ENCODE peak calls at places on chromosomes 6 and 20, in six cellular contexts. H is heart right ventricle, T is anterior cingulate cortex, M is DMS 273 treated with DMSO at 0.1 percent for 48 hours, I is skeletal muscle cell, L is colonic mucosa. Q is an unnamed sample.

GRCh38 chr20:38129248-38129865 is 35.7 kb downstream of the TGM2 start:
- DNase-seq in I (no peak), T (no peak), M (no peak), L (no peak), H (no peak), Q (no peak)

GRCh38 chr20:51193066-51193772 is 170.3 kb upstream of the KCNG1 start:
- DNase-seq in M (no peak), T (no peak), L (no peak), H (no peak), I (peak; percentile 19), Q (no peak)

GRCh38 chr6:39339557-39340555 is 17.4 kb upstream of the KCNK16 start:
- DNase-seq in M (no peak), H (no peak), L (no peak), I (no peak), T (no peak), Q (no peak)

GRCh38 chr20:63265891-63266515 is 6.6 kb upstream of the ARFGAP1 start:
- DNase-seq in M (no peak), T (no peak), L (no peak), I (peak; percentile 33), H (no peak), Q (no peak)

GRCh38 chr20:56400001-56400640 is 7.7 kb downstream of the CSTF1 start:
- DNase-seq in H (no peak), T (no peak), I (no peak), M (peak; percentile 1), L (peak; percentile 62), Q (peak; percentile 65)

GRCh38 chr6:56642366-56643261 is at the start of gene DST:
- DNase-seq in L (no peak), M (no peak), I (peak; percentile 81), T (no peak), H (no peak), Q (no peak)

GRCh38 chr6:30443657-30444450 is 45.5 kb upstream of the HLA-E start:
- DNase-seq in H (no peak), L (no peak), I (no peak), T (no peak), M (no peak), Q (no peak)

GRCh38 chr6:56843476-56844349 is 111.2 kb upstream of the BEND6 start:
- DNase-seq in H (peak; percentile 78), I (peak; percentile 61), T (peak; percentile 84), M (peak; percentile 82), L (peak; percentile 62), Q (peak; percentile 89)

GRCh38 chr6:11139051-11139960 is 27.8 kb upstream of the ERVFRD-1 start:
- DNase-seq in L (no peak), M (no peak), I (no peak), H (no peak), T (no peak), Q (no peak)